ENCODE peak calls at places on chromosomes 3 and 15, in four cellular contexts. I, H, M and C are unnamed samples.

GRCh38 chr3:43855674-43856299 is 165.0 kb downstream of the ABHD5 start:
- DNase-seq in I (peak; percentile 49), H (no peak), M (peak; percentile 80), C (no peak)

GRCh38 chr3:188231454-188231853 is 77.5 kb downstream of the LPP start:
- DNase-seq in I (no peak), H (no peak), M (no peak), C (no peak)

GRCh38 chr3:120098710-120099109 is 4.5 kb upstream of the GSK3B start:
- DNase-seq in I (peak; percentile 49), H (no peak), M (no peak), C (no peak)

GRCh38 chr3:188396251-188396650 is 242.3 kb downstream of the LPP start:
- DNase-seq in I (peak; percentile 41), H (no peak), M (no peak), C (peak; percentile 42)

GRCh38 chr3:26460975-26461374 is 161.6 kb upstream of the LRRC3B start:
- DNase-seq in I (no peak), H (no peak), M (no peak), C (no peak)

GRCh38 chr3:71104090-71104489 is 479.4 kb downstream of the FOXP1 start:
- DNase-seq in I (no peak), H (peak; percentile 95), M (no peak), C (no peak)

GRCh38 chr3:172446198-172446597 is 2.1 kb downstream of the GHSR start:
- DNase-seq in I (no peak), H (no peak), M (no peak), C (no peak)

GRCh38 chr15:25790003-25790660 is 73.0 kb downstream of the ATP10A start:
- DNase-seq in I (no peak), H (peak; percentile 84), M (peak; percentile 34), C (no peak)

GRCh38 chr3:23713641-23714040 is 92.1 kb upstream of the UBE2E1 start:
- DNase-seq in I (no peak), H (peak; percentile 82), M (no peak), C (no peak)

GRCh38 chr3:101320475-101320874 is at the start of gene IMPG2:
- DNase-seq in I (no peak), H (no peak), M (no peak), C (no peak)

GRCh38 chr3:194065119-194065392 is 70.9 kb upstream of the HES1 start:
- DNase-seq in I (no peak), H (no peak), M (no peak), C (no peak)

GRCh38 chr15:70854669-70854976 is 666 bp upstream of the LARP6 start:
- DNase-seq in I (peak; percentile 70), H (peak; percentile 47), M (no peak), C (peak; percentile 39)

GRCh38 chr15:60804986-60805949 is 326.3 kb upstream of the ICE2 start:
- DNase-seq in I (peak; percentile 16), H (peak; percentile 84), M (no peak), C (peak; percentile 36)

GRCh38 chr15:39131605-39132004 is 449.3 kb upstream of the THBS1 start:
- DNase-seq in I (no peak), H (peak; percentile 72), M (no peak), C (no peak)

GRCh38 chr3:180981912-180982311 is 7.6 kb downstream of the DNAJC19 start:
- DNase-seq in I (no peak), H (no peak), M (no peak), C (no peak)

GRCh38 chr3:52742418-52743041 is 28.2 kb downstream of the NEK4 start:
- DNase-seq in I (peak; percentile 14), H (peak; percentile 12), M (peak; percentile 48), C (peak; percentile 22)

GRCh38 chr3:180871901-180872300 is 40.6 kb upstream of the FXR1 start:
- DNase-seq in I (no peak), H (peak; percentile 71), M (no peak), C (no peak)

GRCh38 chr3:11282250-11283125 is 10.3 kb downstream of the ATG7 start:
- DNase-seq in I (no peak), H (no peak), M (no peak), C (no peak)

GRCh38 chr3:119352863-119353527 is 58.8 kb downstream of the ARHGAP31 start:
- DNase-seq in I (peak; percentile 11), H (peak; percentile 62), M (peak; percentile 67), C (no peak)

GRCh38 chr3:43522702-43523362 is 99.0 kb downstream of the ANO10 start:
- DNase-seq in I (peak; percentile 5), H (peak; percentile 27), M (no peak), C (no peak)

GRCh38 chr15:80052597-80053304 is 6.7 kb upstream of the ZFAND6 start:
- DNase-seq in I (no peak), H (no peak), M (peak; percentile 67), C (no peak)

GRCh38 chr3:149772861-149773260 is 19.5 kb downstream of the ANKUB1 start:
- DNase-seq in I (no peak), H (no peak), M (no peak), C (no peak)

GRCh38 chr3:127457094-127457475 is 133.4 kb downstream of the TPRA1 start:
- DNase-seq in I (peak; percentile 83), H (peak; percentile 55), M (no peak), C (peak; percentile 79)

GRCh38 chr15:36810656-36811449 is 231.4 kb downstream of the CDIN1 start:
- DNase-seq in I (no peak), H (no peak), M (peak; percentile 31), C (no peak)

GRCh38 chr15:80638553-80639167 is 56.5 kb upstream of the ABHD17C start:
- DNase-seq in I (no peak), H (no peak), M (no peak), C (no peak)

GRCh38 chr3:162224736-162225135 is 728.1 kb downstream of the OTOL1 start:
- DNase-seq in I (peak; percentile 3), H (peak; percentile 40), M (no peak), C (no peak)

GRCh38 chr15:93476491-93477176 is 387.6 kb upstream of the RGMA start:
- DNase-seq in I (peak; percentile 59), H (no peak), M (no peak), C (no peak)

GRCh38 chr15:39323706-39324105 is 257.2 kb upstream of the THBS1 start:
- DNase-seq in I (no peak), H (no peak), M (no peak), C (no peak)

GRCh38 chr3:38575279-38575843 is 74.1 kb downstream of the SCN5A start:
- DNase-seq in I (no peak), H (no peak), M (no peak), C (no peak)
- H3K27ac ChIP-seq in I (no peak overlapping the region), H (no peak overlapping the region), M (no peak overlapping the region), C (no peak overlapping the region)

GRCh38 chr3:12891985-12892839 is 50.8 kb upstream of the RPL32 start:
- DNase-seq in I (peak; percentile 45), H (peak; percentile 32), M (peak; percentile 70), C (peak; percentile 48)
- H3K27ac ChIP-seq in I (no peak overlapping the region), H (no peak overlapping the region), M (no peak overlapping the region), C (no peak overlapping the region)

DNA sequence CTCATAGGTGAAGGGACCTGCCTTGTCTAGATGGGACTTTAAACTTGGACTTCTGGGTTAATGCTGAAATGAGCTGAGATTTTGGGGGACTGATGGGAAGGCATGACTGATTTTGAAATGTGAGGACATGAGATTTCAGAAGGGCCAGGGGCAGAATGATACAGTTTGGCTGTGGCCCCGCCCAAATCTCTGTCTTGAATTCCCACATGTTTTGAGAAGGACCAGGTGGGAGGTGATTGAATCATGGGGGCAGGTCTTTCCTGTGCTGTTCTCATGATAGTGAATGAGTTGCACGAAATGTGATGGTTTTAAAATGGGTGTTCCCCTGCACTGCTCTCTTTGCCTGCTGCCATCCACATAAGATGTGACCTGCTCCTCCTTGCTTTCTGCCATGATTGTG is 42.8 kb downstream of the ILDR1 start:
- DNase-seq in I (peak; percentile 67), H (no peak), M (no peak), C (no peak)
- H3K27ac ChIP-seq in I (peak overlapping the region; percentile 46), H (no peak overlapping the region), M (no peak overlapping the region), C (no peak overlapping the region)

DNA sequence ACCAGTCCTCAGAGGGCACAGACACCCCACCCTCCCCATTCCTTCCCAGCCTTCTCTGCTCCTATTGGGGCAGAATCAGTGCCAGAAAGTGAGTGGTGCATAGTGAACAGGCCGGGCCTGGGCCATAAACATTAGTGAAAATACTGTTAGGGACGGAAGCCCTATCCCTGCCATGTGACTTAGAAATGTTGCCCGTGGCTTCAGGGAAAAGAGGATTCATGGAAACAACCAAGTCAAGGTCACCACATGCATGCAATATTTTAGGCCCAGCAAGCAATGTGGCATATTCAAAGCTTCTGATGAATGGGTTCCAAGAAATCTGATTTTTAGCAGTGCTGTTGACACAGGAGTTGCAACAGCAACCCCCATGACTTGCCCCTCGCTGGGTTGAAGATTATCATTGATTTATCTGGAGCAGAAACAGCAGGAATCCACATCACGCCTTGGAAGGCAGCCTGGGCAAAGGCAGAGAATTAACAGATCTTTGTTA is 52.3 kb downstream of the CCNL1 start:
- DNase-seq in I (no peak), H (no peak), M (no peak), C (no peak)
- H3K27ac ChIP-seq in I (no peak overlapping the region), H (no peak overlapping the region), M (no peak overlapping the region), C (no peak overlapping the region)

GRCh38 chr15:59327942-59328341 is 44.7 kb downstream of the MYO1E start:
- DNase-seq in I (no peak), H (no peak), M (no peak), C (no peak)

GRCh38 chr15:59329091-59329490 is 43.6 kb downstream of the MYO1E start:
- DNase-seq in I (no peak), H (no peak), M (no peak), C (no peak)

GRCh38 chr15:59329570-59330350 is 42.9 kb downstream of the MYO1E start:
- DNase-seq in I (no peak), H (peak; percentile 96), M (no peak), C (no peak)

GRCh38 chr15:59332009-59332408 is 40.7 kb downstream of the MYO1E start:
- DNase-seq in I (no peak), H (no peak), M (no peak), C (no peak)

DNA sequence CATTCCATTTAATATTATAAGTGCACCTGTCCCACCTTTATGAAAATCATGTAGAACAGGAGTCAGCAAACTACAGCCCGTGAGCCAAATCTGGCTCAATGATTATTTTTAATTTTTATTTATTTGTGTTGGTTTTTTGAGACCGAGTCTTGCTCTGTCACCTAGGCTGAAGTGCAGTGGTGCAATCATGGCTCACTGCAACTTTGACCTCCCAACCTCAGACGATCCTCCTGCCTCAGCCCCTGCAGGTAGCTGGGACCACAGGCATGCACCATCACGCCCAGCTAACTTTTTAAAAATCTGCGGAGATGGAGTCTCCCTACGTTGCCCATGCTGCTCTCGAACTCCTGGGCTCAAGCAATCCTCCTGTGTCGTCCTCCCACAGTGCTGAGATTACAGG is 42.0 kb downstream of the MYO1E start:
- DNase-seq in I (no peak), H (no peak), M (no peak), C (no peak)
- H3K27ac ChIP-seq in I (no peak overlapping the region), H (peak overlapping the region; percentile 60), M (no peak overlapping the region), C (no peak overlapping the region)

GRCh38 chr3:138389841-138390581 is 41.6 kb downstream of the MRAS start:
- DNase-seq in I (peak; percentile 96), H (peak; percentile 98), M (no peak), C (peak; percentile 91)
- H3K27ac ChIP-seq in I (peak overlapping the region; percentile 85), H (peak overlapping the region; percentile 89), M (no peak overlapping the region), C (peak overlapping the region; percentile 72)

DNA sequence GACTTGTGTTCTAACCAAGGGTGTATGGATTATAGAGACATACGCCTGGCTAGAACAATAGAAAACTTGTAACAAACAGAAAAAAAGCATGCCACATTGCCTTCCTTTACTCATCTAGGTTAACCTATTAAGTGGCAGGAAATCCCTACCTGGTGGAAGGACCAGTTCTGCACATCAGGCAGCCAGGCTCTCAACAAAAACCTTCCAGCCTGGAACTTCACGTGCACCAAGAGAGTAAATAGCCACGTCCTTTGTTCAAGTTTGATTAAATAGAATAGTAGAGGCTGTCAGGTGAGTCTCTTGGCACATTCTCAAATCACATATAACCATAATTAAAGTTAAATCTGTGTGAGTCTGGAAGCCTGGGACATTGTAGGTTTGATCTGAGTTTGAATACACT is 85.0 kb upstream of the DPH6 start:
- DNase-seq in I (no peak), H (no peak), M (no peak), C (no peak)
- H3K27ac ChIP-seq in I (no peak overlapping the region), H (no peak overlapping the region), M (no peak overlapping the region), C (no peak overlapping the region)